ENCODE peak calls at places on chromosome X, in six cellular contexts. U, D, V, G, X and I are unnamed samples.

GRCh38 chrX:63560601-63561218 is 209.6 kb upstream of the SPIN4 start:
- DNase-seq in U (peak), D (peak), V (peak), G (peak), X (peak), I (peak)

GRCh38 chrX:81377329-81377728 is 175.4 kb downstream of the SH3BGRL start:
- DNase-seq in U (peak), D (no peak), V (no peak), G (peak), X (no peak), I (peak)

GRCh38 chrX:63471004-63471403 is 119.9 kb upstream of the SPIN4 start:
- DNase-seq in U (no peak), D (no peak), V (no peak), G (no peak), X (no peak), I (no peak)

GRCh38 chrX:154457491-154458115 is 478 bp upstream of the PLXNA3 start:
- DNase-seq in U (peak), D (no peak), V (no peak), G (peak), X (peak), I (peak)

GRCh38 chrX:46642145-46642544 is 68.6 kb downstream of the CHST7 start:
- DNase-seq in U (no peak), D (no peak), V (no peak), G (peak), X (peak), I (peak)

GRCh38 chrX:10015711-10016515 is 48.8 kb downstream of the CLDN34 start:
- DNase-seq in U (peak), D (no peak), V (no peak), G (peak), X (no peak), I (no peak)

GRCh38 chrX:2691543-2692220 is 587 bp downstream of the CD99 start:
- DNase-seq in U (peak), D (no peak), V (no peak), G (peak), X (no peak), I (no peak)

GRCh38 chrX:23816179-23816578 is 33.2 kb downstream of the SAT1 start:
- DNase-seq in U (no peak), D (no peak), V (no peak), G (no peak), X (no peak), I (no peak)

GRCh38 chrX:136272325-136272724 is 21.1 kb upstream of the MAP7D3 start:
- DNase-seq in U (no peak), D (no peak), V (no peak), G (no peak), X (no peak), I (peak)

GRCh38 chrX:43064096-43064495 is 286.1 kb upstream of the PPP1R2C start:
- DNase-seq in U (no peak), D (no peak), V (no peak), G (no peak), X (no peak), I (no peak)

GRCh38 chrX:19127649-19128168 is 5.4 kb upstream of the ADGRG2 start:
- DNase-seq in U (no peak), D (no peak), V (no peak), G (no peak), X (no peak), I (no peak)

GRCh38 chrX:52015794-52016193 is 53.2 kb downstream of the MAGED4B start:
- DNase-seq in U (no peak), D (no peak), V (no peak), G (no peak), X (no peak), I (no peak)

GRCh38 chrX:121886557-121886956 is 839.1 kb downstream of the GLUD2 start:
- DNase-seq in U (no peak), D (no peak), V (no peak), G (no peak), X (no peak), I (no peak)

GRCh38 chrX:114210879-114211278 is 373.0 kb upstream of the HTR2C start:
- DNase-seq in U (no peak), D (no peak), V (no peak), G (no peak), X (no peak), I (no peak)

GRCh38 chrX:152038798-152039197 is 64.3 kb upstream of the GABRE start:
- DNase-seq in U (no peak), D (no peak), V (no peak), G (no peak), X (no peak), I (no peak)

GRCh38 chrX:153059191-153060094 is 3.2 kb downstream of the PNMA3 start:
- DNase-seq in U (no peak), D (no peak), V (no peak), G (no peak), X (no peak), I (no peak)

GRCh38 chrX:122422547-122422946 is 761.5 kb upstream of the GRIA3 start:
- DNase-seq in U (no peak), D (no peak), V (no peak), G (no peak), X (no peak), I (no peak)

GRCh38 chrX:118459494-118459893 is 36.1 kb upstream of the DOCK11 start:
- DNase-seq in U (peak), D (no peak), V (no peak), G (peak), X (no peak), I (peak)

GRCh38 chrX:45240334-45240733 is 39.7 kb upstream of the DIPK2B start:
- DNase-seq in U (no peak), D (no peak), V (no peak), G (no peak), X (no peak), I (no peak)

GRCh38 chrX:71955530-71956120 is 45.0 kb downstream of the NHSL2 start:
- DNase-seq in U (no peak), D (no peak), V (no peak), G (no peak), X (no peak), I (peak)

GRCh38 chrX:98299785-98300184 is 1416.1 kb downstream of the RPA4 start:
- DNase-seq in U (no peak), D (no peak), V (no peak), G (no peak), X (no peak), I (no peak)

GRCh38 chrX:79415056-79415455 is 47.9 kb upstream of the ITM2A start:
- DNase-seq in U (no peak), D (no peak), V (no peak), G (no peak), X (no peak), I (no peak)

GRCh38 chrX:78527263-78527662 is 131.9 kb downstream of the RTL3 start:
- DNase-seq in U (no peak), D (no peak), V (no peak), G (no peak), X (no peak), I (no peak)

GRCh38 chrX:48864210-48864609 is 28.8 kb upstream of the PCSK1N start:
- DNase-seq in U (no peak), D (no peak), V (no peak), G (no peak), X (no peak), I (no peak)

GRCh38 chrX:53594354-53594753 is 92.2 kb downstream of the HUWE1 start:
- DNase-seq in U (no peak), D (peak), V (no peak), G (no peak), X (no peak), I (no peak)

GRCh38 chrX:140661657-140662056 is 47.9 kb upstream of the LINC00632 start:
- DNase-seq in U (no peak), D (no peak), V (no peak), G (no peak), X (no peak), I (no peak)

GRCh38 chrX:129787336-129788055 is 7.7 kb downstream of the SASH3 start:
- DNase-seq in U (no peak), D (no peak), V (no peak), G (no peak), X (no peak), I (no peak)

GRCh38 chrX:102712216-102712966 is at the start of gene GPRASP2:
- DNase-seq in U (peak), D (no peak), V (no peak), G (peak), X (no peak), I (peak)